ENCODE peak calls at places on chromosomes 1 and 21, in eight cellular contexts. L is ovary, R is prostate gland, O is right lobe of liver, V is HCT116, E is transverse colon, H is breast epithelium, W is body of pancreas. M is an unnamed sample.
A peak's percentile ranks its signal among the peaks of the same experiment; 100 is the strongest.

GRCh38 chr1:1899266-1899966 is 8.5 kb upstream of the GNB1 start:
- DNase-seq in L (no peak), R (no peak), O (no peak), V (no peak), E (no peak), H (no peak), W (no peak), M (no peak)

GRCh38 chr1:181503130-181503810 is 20.0 kb downstream of the CACNA1E start:
- DNase-seq in L (no peak), R (no peak), O (no peak), V (no peak), E (no peak), H (no peak), W (peak; percentile 28), M (no peak)

GRCh38 chr1:173507205-173507846 is 30.2 kb downstream of the PRDX6 start:
- DNase-seq in L (no peak), R (no peak), O (no peak), V (peak; percentile 13), E (no peak), H (no peak), W (no peak), M (no peak)

GRCh38 chr1:67078291-67078690 is 24.3 kb upstream of the SLC35D1 start:
- DNase-seq in L (no peak), R (no peak), O (no peak), V (no peak), E (no peak), H (no peak), W (no peak), M (no peak)

GRCh38 chr21:22795644-22796043 is 1797.4 kb downstream of the NCAM2 start:
- DNase-seq in L (no peak), R (no peak), O (no peak), V (no peak), E (no peak), H (no peak), W (no peak), M (no peak)

GRCh38 chr21:30710499-30710898 is 8.1 kb downstream of the KRTAP21-3 start:
- DNase-seq in L (no peak), R (no peak), O (no peak), V (no peak), E (no peak), H (no peak), W (no peak), M (no peak)

GRCh38 chr1:207805841-207806421 is 54.1 kb downstream of the CD46 start:
- DNase-seq in L (peak; percentile 51), R (peak; percentile 45), O (no peak), V (no peak), E (peak; percentile 63), H (no peak), W (peak; percentile 86), M (no peak)

GRCh38 chr1:184622136-184622823 is 132.4 kb downstream of the EDEM3 start:
- DNase-seq in L (peak; percentile 88), R (peak; percentile 95), O (peak; percentile 60), V (no peak), E (peak; percentile 83), H (peak; percentile 73), W (peak; percentile 55), M (no peak)

GRCh38 chr1:3292868-3293562 is 161.4 kb upstream of the ARHGEF16 start:
- DNase-seq in L (no peak), R (no peak), O (no peak), V (peak; percentile 27), E (no peak), H (no peak), W (no peak), M (no peak)
- H3K27me3 ChIP-seq in L (no peaks in the 10 kb centered on the region), R (peaks cover 18% of the 10 kb centered on the region), O (no peaks in the 10 kb centered on the region), V (no peaks in the 10 kb centered on the region), E (peaks cover 6% of the 10 kb centered on the region), H (peaks cover 3% of the 10 kb centered on the region), W (no peaks in the 10 kb centered on the region), M (peaks cover 92% of the 10 kb centered on the region)

GRCh38 chr1:156115514-156116374 is 1.2 kb downstream of the LMNA start:
- DNase-seq in L (peak; percentile 69), R (peak; percentile 62), O (peak; percentile 81), V (no peak), E (peak; percentile 76), H (peak; percentile 75), W (peak; percentile 74), M (no peak)
- TF ChIP-seq POLR2A in L (no peak), R (peak; percentile 46), O (peak; percentile 53), V (no peak), E (peak; percentile 84), H (no peak), W (peak; percentile 51), M (peak; percentile 61)

DNA sequence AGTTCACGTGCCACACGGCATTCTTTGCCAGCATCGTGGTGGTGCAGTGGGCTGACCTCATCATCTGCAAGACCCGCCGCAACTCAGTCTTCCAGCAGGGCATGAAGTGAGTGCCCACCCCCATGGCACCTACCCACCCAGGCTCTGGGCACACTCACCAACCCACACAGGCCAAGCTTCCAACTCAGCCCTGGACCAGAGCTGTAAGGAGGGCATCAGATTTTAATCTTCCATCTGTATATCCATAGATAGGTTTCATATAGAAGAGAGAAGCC is 14.5 kb upstream of the ATP1A4 start:
- DNase-seq in L (no peak), R (no peak), O (no peak), V (no peak), E (no peak), H (no peak), W (no peak), M (no peak)
- H3K27me3 ChIP-seq in L (no peaks in the 10 kb centered on the region), R (no peaks in the 10 kb centered on the region), O (no peaks in the 10 kb centered on the region), V (no peaks in the 10 kb centered on the region), E (no peaks in the 10 kb centered on the region), H (no peaks in the 10 kb centered on the region), W (no peaks in the 10 kb centered on the region), M (no peaks in the 10 kb centered on the region)

DNA sequence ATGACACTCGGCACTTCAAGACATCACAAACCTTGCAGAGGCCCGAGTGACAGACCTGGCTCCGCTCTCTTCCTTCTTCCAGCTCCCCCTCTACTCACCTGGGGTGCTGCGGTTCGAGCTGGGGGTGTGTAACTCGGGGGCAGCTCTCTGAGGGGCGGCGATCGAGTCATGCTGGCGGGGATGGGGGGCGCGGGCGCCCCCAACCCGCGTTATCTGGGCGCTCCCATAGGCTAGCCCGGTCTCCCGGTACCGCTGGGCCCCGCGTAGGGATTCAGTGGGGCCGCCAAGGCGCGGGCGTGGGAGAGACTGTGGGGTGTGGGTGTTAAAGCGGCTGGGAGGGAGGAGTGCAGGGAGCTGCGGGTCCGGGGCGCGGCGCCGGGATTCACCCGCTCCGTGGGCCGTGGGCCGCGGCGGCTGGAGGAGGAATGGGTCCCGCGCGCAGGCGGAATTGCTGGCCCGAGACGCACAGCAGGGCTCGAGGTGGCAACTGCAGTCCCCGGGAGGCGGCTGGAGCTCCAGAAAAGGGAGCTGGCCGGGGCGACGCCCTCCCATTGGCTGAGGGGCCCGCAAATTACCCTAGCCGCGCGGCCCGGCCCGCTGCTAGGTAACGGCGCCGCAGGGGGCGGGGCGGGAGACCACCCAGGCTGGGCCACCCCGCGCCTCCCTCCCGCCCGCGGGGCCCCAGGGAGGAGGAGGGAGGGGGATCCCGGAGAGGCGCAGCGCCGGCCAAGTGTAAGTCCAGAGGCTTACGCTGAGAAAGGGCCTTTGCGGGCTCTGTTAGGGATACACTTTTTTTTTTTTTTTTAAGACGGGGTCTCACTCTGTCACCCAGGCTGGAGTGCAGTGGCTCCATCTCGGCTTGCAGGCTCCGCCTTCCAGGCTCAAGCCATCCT is at the start of gene PTCH2:
- DNase-seq in L (peak; percentile 89), R (peak; percentile 51), O (no peak), V (no peak), E (peak; percentile 67), H (no peak), W (peak; percentile 60), M (no peak)
- TF ChIP-seq POLR2A in L (peak; percentile 67), R (peak; percentile 42), O (no peak), V (no peak), E (peak; percentile 12), H (no peak), W (peak; percentile 16), M (no peak)

GRCh38 chr1:3940081-3940755 is 40.1 kb upstream of the C1orf174 start:
- DNase-seq in L (no peak), R (no peak), O (no peak), V (no peak), E (no peak), H (no peak), W (no peak), M (no peak)
- H3K27me3 ChIP-seq in L (no peaks in the 10 kb centered on the region), R (peaks cover 8% of the 10 kb centered on the region), O (peaks cover 6% of the 10 kb centered on the region), V (no peaks in the 10 kb centered on the region), E (peaks cover 3% of the 10 kb centered on the region), H (no peaks in the 10 kb centered on the region), W (no peaks in the 10 kb centered on the region), M (peaks cover 58% of the 10 kb centered on the region)

M was measured in esophagus squamous epithelium.